ENCODE peak calls at places on chromosomes 13 and 19, in seven cellular contexts. W is PC-3, K is OCI-LY7, Y is GM23338, I is hepatocyte, H is neural progenitor cell, E is HCT116. Q is an unnamed sample.

GRCh38 chr19:2729943-2730818 is 9.0 kb upstream of the DIRAS1 start:
- DNase-seq in W (no peak), K (no peak), Y (no peak), I (no peak), H (no peak), E (no peak), Q (no peak)

GRCh38 chr19:33797821-33798633 is 1.4 kb downstream of the KCTD15 start:
- DNase-seq in W (no peak), K (peak), Y (peak), I (peak), H (peak), E (no peak), Q (no peak)

GRCh38 chr13:24618219-24618955 is 61.8 kb upstream of the ATP12A start:
- DNase-seq in W (no peak), K (peak), Y (no peak), I (no peak), H (no peak), E (no peak), Q (no peak)

GRCh38 chr19:38878575-38879399 is 712 bp upstream of the RINL start:
- DNase-seq in W (no peak), K (no peak), Y (peak), I (no peak), H (no peak), E (no peak), Q (no peak)

GRCh38 chr19:54521022-54521859 is 18.6 kb downstream of the LAIR2 start:
- DNase-seq in W (no peak), K (no peak), Y (no peak), I (no peak), H (no peak), E (no peak), Q (no peak)

GRCh38 chr13:102289606-102290005 is 112.2 kb downstream of the FGF14 start:
- DNase-seq in W (peak), K (no peak), Y (no peak), I (no peak), H (no peak), E (no peak), Q (no peak)

GRCh38 chr13:110648848-110649421 is 33.6 kb downstream of the NAXD start:
- DNase-seq in W (no peak), K (no peak), Y (no peak), I (no peak), H (peak), E (no peak), Q (no peak)

GRCh38 chr19:12137541-12137940 is 2.6 kb downstream of the ZNF20 start:
- DNase-seq in W (peak), K (peak), Y (peak), I (no peak), H (no peak), E (no peak), Q (peak)

GRCh38 chr19:12800873-12801465 is 631 bp downstream of the PRDX2 start:
- DNase-seq in W (peak), K (peak), Y (peak), I (peak), H (peak), E (no peak), Q (peak)

GRCh38 chr13:86792153-86792651 is 879.0 kb upstream of the SLITRK5 start:
- DNase-seq in W (no peak), K (no peak), Y (peak), I (no peak), H (no peak), E (no peak), Q (no peak)

DNA sequence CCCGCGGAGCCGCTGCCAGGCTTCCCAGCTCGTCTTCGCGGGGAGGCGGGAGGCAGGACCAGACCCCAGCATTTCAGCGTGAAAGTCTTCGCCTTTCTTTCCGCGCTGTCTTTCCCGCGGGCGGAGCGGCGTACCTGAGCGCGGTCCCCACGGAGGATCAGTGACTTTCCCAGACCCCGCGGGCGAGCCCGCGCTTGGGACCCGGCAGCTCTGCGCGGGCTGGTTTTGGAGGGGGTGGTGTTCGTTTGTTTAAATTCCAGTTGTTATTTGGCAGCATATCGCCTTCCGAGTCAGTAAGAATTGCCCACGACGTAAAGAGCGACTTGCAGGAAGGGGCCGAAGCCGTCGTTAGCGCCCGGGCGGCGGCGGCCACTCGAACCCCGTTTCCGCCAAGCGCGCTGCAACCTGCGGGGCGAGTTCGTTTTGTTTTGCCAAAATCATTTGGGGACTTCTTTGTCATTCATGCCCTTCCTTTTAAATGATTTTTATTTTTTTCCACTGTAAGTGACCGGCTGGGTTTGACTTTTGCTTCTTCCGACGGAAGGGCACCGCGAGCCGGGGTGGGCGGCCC is 76.1 kb downstream of the ZIC5 start:
- DNase-seq in W (no peak), K (no peak), Y (peak), I (no peak), H (peak), E (no peak), Q (no peak)
- H3K4me3 ChIP-seq in W (no peak), K (no peak), Y (peak), I (peak), H (peak), E (no peak), Q (peak)

GRCh38 chr13:108178105-108178504 is 37.2 kb downstream of the LIG4 start:
- DNase-seq in W (no peak), K (no peak), Y (no peak), I (no peak), H (no peak), E (no peak), Q (no peak)
- TF ChIP-seq EZH2phosphoT487 in W (no peak), K (no peak), Y (no peak), I (no peak), H (no peak), E (no peak), Q (no peak)

DNA sequence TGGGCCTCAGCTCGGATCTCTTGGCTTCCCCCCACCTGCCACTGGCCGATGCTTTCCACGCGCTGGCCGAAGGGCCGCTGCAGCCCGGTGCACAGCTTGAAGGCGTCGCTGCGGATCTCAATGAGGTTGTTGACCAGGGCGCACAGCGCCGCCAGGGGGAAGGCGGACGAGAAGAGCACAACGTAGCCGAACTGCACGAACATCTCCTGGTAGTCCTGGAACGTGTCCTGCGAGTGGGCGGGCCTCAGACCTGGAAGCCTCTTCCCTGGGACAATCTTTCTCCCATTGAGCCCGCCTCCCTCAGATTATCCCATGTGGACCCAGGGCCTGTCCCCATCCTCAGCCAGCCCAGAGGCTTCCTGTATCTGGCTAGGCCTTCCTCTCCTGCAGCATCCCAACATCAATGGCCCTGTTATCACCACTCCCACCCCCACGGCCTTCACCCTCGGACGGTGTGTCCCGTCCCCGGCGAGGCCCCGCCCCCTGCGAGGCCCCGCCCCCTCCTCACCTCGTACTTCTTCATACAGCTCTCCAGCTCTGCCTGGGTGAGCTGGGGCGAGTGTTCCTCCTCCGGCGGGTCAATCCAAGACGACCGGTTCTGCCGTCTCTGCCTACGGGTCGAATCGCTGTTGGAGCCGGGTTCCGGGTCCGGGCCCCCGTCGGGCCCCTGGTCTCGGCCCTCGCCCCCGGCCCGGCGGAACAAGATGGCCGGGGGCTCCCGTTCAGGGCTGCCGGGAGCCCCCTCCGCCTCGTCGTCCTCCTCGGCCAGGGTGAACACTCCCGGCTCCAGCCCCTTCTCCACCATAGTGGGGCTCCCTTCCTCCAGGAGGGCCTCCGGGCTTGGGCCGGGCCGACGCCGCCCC is 6.8 kb downstream of the ANO8 start:
- DNase-seq in W (no peak), K (no peak), Y (peak), I (peak), H (peak), E (peak), Q (no peak)
- TF ChIP-seq CTCF in W (no peak), K (no peak), Y (peak), I (peak), H (peak), E (peak), Q (no peak)

DNA sequence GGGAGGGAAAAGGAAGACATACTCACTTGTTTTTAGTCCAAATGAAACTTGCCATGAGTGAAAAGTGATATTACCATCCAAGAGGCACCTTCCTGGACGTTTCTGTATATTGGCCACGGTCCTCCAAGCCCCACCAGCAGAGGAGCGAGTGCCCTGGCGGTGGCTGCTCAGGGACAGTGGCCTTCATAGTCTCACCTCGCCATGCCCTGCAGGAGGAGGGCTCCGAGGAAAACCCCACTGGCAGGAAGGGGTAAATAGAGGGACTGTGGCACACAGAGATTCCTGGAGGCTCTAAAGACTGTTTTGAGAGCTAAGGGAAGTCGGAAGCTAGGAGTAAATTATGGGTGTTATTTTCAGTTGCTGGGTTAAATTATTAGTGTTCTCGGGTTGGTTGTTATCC is 98.4 kb upstream of the UBL3 start:
- DNase-seq in W (no peak), K (no peak), Y (no peak), I (no peak), H (no peak), E (no peak), Q (no peak)
- H3K4me3 ChIP-seq in W (no peak), K (no peak), Y (no peak), I (no peak), H (no peak), E (no peak), Q (no peak)

GRCh38 chr19:49792829-49793560 is 20.1 kb downstream of the FUZ start:
- DNase-seq in W (no peak), K (no peak), Y (no peak), I (no peak), H (no peak), E (no peak), Q (no peak)

GRCh38 chr19:49791776-49792445 is 21.2 kb downstream of the FUZ start:
- DNase-seq in W (no peak), K (no peak), Y (no peak), I (no peak), H (no peak), E (no peak), Q (no peak)

GRCh38 chr19:49790866-49791265 is 22.2 kb downstream of the FUZ start:
- DNase-seq in W (no peak), K (no peak), Y (no peak), I (no peak), H (no peak), E (no peak), Q (no peak)

GRCh38 chr19:49795615-49796014 is 17.5 kb downstream of the FUZ start:
- DNase-seq in W (no peak), K (no peak), Y (no peak), I (no peak), H (no peak), E (no peak), Q (no peak)

DNA sequence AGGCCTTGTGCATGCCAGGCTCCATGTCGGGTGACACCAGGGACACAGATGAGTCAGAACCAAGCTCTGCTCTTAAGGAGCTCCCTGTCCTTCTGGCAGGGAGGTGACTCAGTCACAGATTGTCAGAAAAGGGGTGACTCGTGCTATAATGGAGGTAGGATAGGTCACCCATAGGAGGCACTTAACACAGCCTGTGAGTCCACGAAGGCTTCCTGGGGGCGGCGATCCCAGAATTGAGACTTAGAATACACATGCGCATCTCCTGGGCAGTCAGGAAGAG is 19.6 kb downstream of the FUZ start:
- DNase-seq in W (peak), K (no peak), Y (no peak), I (no peak), H (no peak), E (no peak), Q (no peak)
- TF ChIP-seq EZH2phosphoT487 in W (no peak), K (no peak), Y (no peak), I (no peak), H (no peak), E (no peak), Q (no peak)